ENCODE peak calls at places on chromosomes 13 and 19, in ten cellular contexts. One of them, this sample, is unnamed.
A peak's percentile ranks its signal among the peaks of the same experiment; 100 is the strongest.

GRCh38 chr13:49777746-49778614 is 14.5 kb downstream of the KPNA3 start:
- DNase-seq in adrenal gland: no peak
- DNase-seq in GM23338: no peak
- DNase-seq in neural progenitor cell: no peak
- DNase-seq in Peyer's patch: no peak
- DNase-seq in aorta: no peak
- DNase-seq in CD8-positive, alpha-beta memory T cell: no peak
- DNase-seq in CD8-positive, alpha-beta T cell: no peak
- DNase-seq in left ventricle myocardium inferior: no peak
- DNase-seq in DND-41: no peak
- DNase-seq in this sample: no peak

GRCh38 chr13:101401196-101401595 is 15.1 kb downstream of the NALCN start:
- DNase-seq in adrenal gland: no peak
- DNase-seq in GM23338: no peak
- DNase-seq in neural progenitor cell: no peak
- DNase-seq in Peyer's patch: no peak
- DNase-seq in aorta: no peak
- DNase-seq in CD8-positive, alpha-beta memory T cell: no peak
- DNase-seq in CD8-positive, alpha-beta T cell: no peak
- DNase-seq in left ventricle myocardium inferior: no peak
- DNase-seq in DND-41: no peak
- DNase-seq in this sample: no peak

GRCh38 chr13:106496072-106496997 is 39.1 kb downstream of the EFNB2 start:
- DNase-seq in adrenal gland: no peak
- DNase-seq in GM23338: no peak
- DNase-seq in neural progenitor cell: no peak
- DNase-seq in Peyer's patch: no peak
- DNase-seq in aorta: no peak
- DNase-seq in CD8-positive, alpha-beta memory T cell: no peak
- DNase-seq in CD8-positive, alpha-beta T cell: no peak
- DNase-seq in left ventricle myocardium inferior: no peak
- DNase-seq in DND-41: no peak
- DNase-seq in this sample: no peak

GRCh38 chr13:99124695-99125334 is 75.8 kb upstream of the UBAC2 start:
- DNase-seq in adrenal gland: no peak
- DNase-seq in GM23338: no peak
- DNase-seq in neural progenitor cell: no peak
- DNase-seq in Peyer's patch: no peak
- DNase-seq in aorta: no peak
- DNase-seq in CD8-positive, alpha-beta memory T cell: no peak
- DNase-seq in CD8-positive, alpha-beta T cell: no peak
- DNase-seq in left ventricle myocardium inferior: no peak
- DNase-seq in DND-41: peak; percentile 43
- DNase-seq in this sample: peak; percentile 33

GRCh38 chr19:32405431-32406160 is at the start of gene DPY19L3:
- DNase-seq in adrenal gland: peak; percentile 96
- DNase-seq in GM23338: peak; percentile 95
- DNase-seq in neural progenitor cell: peak; percentile 97
- DNase-seq in Peyer's patch: peak; percentile 96
- DNase-seq in aorta: peak; percentile 97
- DNase-seq in CD8-positive, alpha-beta memory T cell: peak; percentile 85
- DNase-seq in CD8-positive, alpha-beta T cell: peak; percentile 92
- DNase-seq in left ventricle myocardium inferior: peak; percentile 95
- DNase-seq in DND-41: peak; percentile 94
- DNase-seq in this sample: peak; percentile 95

GRCh38 chr13:33183431-33184130 is 102.0 kb downstream of the STARD13 start:
- DNase-seq in adrenal gland: no peak
- DNase-seq in GM23338: no peak
- DNase-seq in neural progenitor cell: no peak
- DNase-seq in Peyer's patch: no peak
- DNase-seq in aorta: no peak
- DNase-seq in CD8-positive, alpha-beta memory T cell: no peak
- DNase-seq in CD8-positive, alpha-beta T cell: no peak
- DNase-seq in left ventricle myocardium inferior: no peak
- DNase-seq in DND-41: no peak
- DNase-seq in this sample: no peak

GRCh38 chr13:29140277-29140676 is 320.1 kb downstream of the MTUS2 start:
- DNase-seq in adrenal gland: no peak
- DNase-seq in GM23338: no peak
- DNase-seq in neural progenitor cell: no peak
- DNase-seq in Peyer's patch: no peak
- DNase-seq in aorta: peak; percentile 62
- DNase-seq in CD8-positive, alpha-beta memory T cell: no peak
- DNase-seq in CD8-positive, alpha-beta T cell: no peak
- DNase-seq in left ventricle myocardium inferior: peak; percentile 18
- DNase-seq in DND-41: no peak
- DNase-seq in this sample: no peak

GRCh38 chr19:16801599-16801998 is 27.6 kb upstream of the SIN3B start:
- DNase-seq in adrenal gland: no peak
- DNase-seq in GM23338: no peak
- DNase-seq in neural progenitor cell: no peak
- DNase-seq in Peyer's patch: no peak
- DNase-seq in aorta: no peak
- DNase-seq in CD8-positive, alpha-beta memory T cell: no peak
- DNase-seq in CD8-positive, alpha-beta T cell: no peak
- DNase-seq in left ventricle myocardium inferior: no peak
- DNase-seq in DND-41: no peak
- DNase-seq in this sample: peak; percentile 33

GRCh38 chr13:94433055-94433947 is 46.2 kb downstream of the DCT start:
- DNase-seq in adrenal gland: no peak
- DNase-seq in GM23338: peak; percentile 62
- DNase-seq in neural progenitor cell: peak; percentile 31
- DNase-seq in Peyer's patch: no peak
- DNase-seq in aorta: no peak
- DNase-seq in CD8-positive, alpha-beta memory T cell: no peak
- DNase-seq in CD8-positive, alpha-beta T cell: no peak
- DNase-seq in left ventricle myocardium inferior: no peak
- DNase-seq in DND-41: peak; percentile 7
- DNase-seq in this sample: no peak

GRCh38 chr13:42280537-42280936 is 8.6 kb downstream of the AKAP11 start:
- DNase-seq in adrenal gland: no peak
- DNase-seq in GM23338: no peak
- DNase-seq in neural progenitor cell: no peak
- DNase-seq in Peyer's patch: no peak
- DNase-seq in aorta: no peak
- DNase-seq in CD8-positive, alpha-beta memory T cell: no peak
- DNase-seq in CD8-positive, alpha-beta T cell: no peak
- DNase-seq in left ventricle myocardium inferior: no peak
- DNase-seq in DND-41: no peak
- DNase-seq in this sample: no peak
- H3K4me1 ChIP-seq in adrenal gland: no peaks in the 10 kb centered on the region
- H3K4me1 ChIP-seq in GM23338: peaks cover 37% of the 10 kb centered on the region
- H3K4me1 ChIP-seq in neural progenitor cell: peaks cover 38% of the 10 kb centered on the region
- H3K4me1 ChIP-seq in Peyer's patch: no peaks in the 10 kb centered on the region
- H3K4me1 ChIP-seq in aorta: no peaks in the 10 kb centered on the region
- H3K4me1 ChIP-seq in CD8-positive, alpha-beta memory T cell: peaks cover 39% of the 10 kb centered on the region
- H3K4me1 ChIP-seq in CD8-positive, alpha-beta T cell: peaks cover 33% of the 10 kb centered on the region
- H3K4me1 ChIP-seq in left ventricle myocardium inferior: peaks cover 31% of the 10 kb centered on the region
- H3K4me1 ChIP-seq in DND-41: peaks cover 9% of the 10 kb centered on the region
- H3K4me1 ChIP-seq in this sample: peaks cover 71% of the 10 kb centered on the region

DNA sequence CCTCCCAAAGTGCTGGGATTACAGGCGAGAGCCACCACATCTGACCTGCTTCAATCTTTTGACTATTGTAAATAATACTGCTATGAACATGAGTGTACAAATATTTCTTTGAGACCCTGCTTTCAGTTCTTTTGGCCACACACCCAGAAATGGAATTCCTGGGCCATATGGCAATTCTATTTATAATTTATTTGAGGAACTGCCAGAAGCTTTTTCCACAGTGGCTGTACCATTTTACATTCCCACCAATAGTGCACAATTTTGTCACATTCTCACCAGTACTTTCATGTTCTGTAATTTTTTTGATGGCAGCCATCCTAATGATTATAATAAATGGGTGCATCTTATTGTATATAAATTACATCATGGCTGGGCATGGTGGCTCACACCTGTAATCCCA is 13.7 kb upstream of the FCER2 start:
- DNase-seq in adrenal gland: no peak
- DNase-seq in GM23338: no peak
- DNase-seq in neural progenitor cell: no peak
- DNase-seq in Peyer's patch: no peak
- DNase-seq in aorta: no peak
- DNase-seq in CD8-positive, alpha-beta memory T cell: no peak
- DNase-seq in CD8-positive, alpha-beta T cell: no peak
- DNase-seq in left ventricle myocardium inferior: no peak
- DNase-seq in DND-41: no peak
- DNase-seq in this sample: no peak
- H3K4me1 ChIP-seq in adrenal gland: no peaks in the 10 kb centered on the region
- H3K4me1 ChIP-seq in GM23338: no peaks in the 10 kb centered on the region
- H3K4me1 ChIP-seq in neural progenitor cell: no peaks in the 10 kb centered on the region
- H3K4me1 ChIP-seq in Peyer's patch: no peaks in the 10 kb centered on the region
- H3K4me1 ChIP-seq in aorta: no peaks in the 10 kb centered on the region
- H3K4me1 ChIP-seq in CD8-positive, alpha-beta memory T cell: peaks cover 9% of the 10 kb centered on the region
- H3K4me1 ChIP-seq in CD8-positive, alpha-beta T cell: peaks cover 14% of the 10 kb centered on the region
- H3K4me1 ChIP-seq in left ventricle myocardium inferior: no peaks in the 10 kb centered on the region
- H3K4me1 ChIP-seq in DND-41: no peaks in the 10 kb centered on the region
- H3K4me1 ChIP-seq in this sample: peaks cover 13% of the 10 kb centered on the region

GRCh38 chr19:38001158-38001781 is 94.3 kb downstream of the SIPA1L3 start:
- DNase-seq in adrenal gland: no peak
- DNase-seq in GM23338: no peak
- DNase-seq in neural progenitor cell: no peak
- DNase-seq in Peyer's patch: no peak
- DNase-seq in aorta: no peak
- DNase-seq in CD8-positive, alpha-beta memory T cell: no peak
- DNase-seq in CD8-positive, alpha-beta T cell: no peak
- DNase-seq in left ventricle myocardium inferior: no peak
- DNase-seq in DND-41: peak; percentile 26
- DNase-seq in this sample: no peak
- H3K4me1 ChIP-seq in adrenal gland: peaks cover 15% of the 10 kb centered on the region
- H3K4me1 ChIP-seq in GM23338: peaks cover 31% of the 10 kb centered on the region
- H3K4me1 ChIP-seq in neural progenitor cell: peaks cover 28% of the 10 kb centered on the region
- H3K4me1 ChIP-seq in Peyer's patch: peaks cover 8% of the 10 kb centered on the region
- H3K4me1 ChIP-seq in aorta: peaks cover 2% of the 10 kb centered on the region
- H3K4me1 ChIP-seq in CD8-positive, alpha-beta memory T cell: peaks cover 13% of the 10 kb centered on the region
- H3K4me1 ChIP-seq in CD8-positive, alpha-beta T cell: peaks cover 9% of the 10 kb centered on the region
- H3K4me1 ChIP-seq in left ventricle myocardium inferior: peaks cover 55% of the 10 kb centered on the region
- H3K4me1 ChIP-seq in DND-41: peaks cover 24% of the 10 kb centered on the region
- H3K4me1 ChIP-seq in this sample: peaks cover 36% of the 10 kb centered on the region

GRCh38 chr19:46615966-46616365 is 8.9 kb downstream of the PTGIR start:
- DNase-seq in adrenal gland: no peak
- DNase-seq in GM23338: no peak
- DNase-seq in neural progenitor cell: no peak
- DNase-seq in Peyer's patch: peak; percentile 35
- DNase-seq in aorta: peak; percentile 6
- DNase-seq in CD8-positive, alpha-beta memory T cell: no peak
- DNase-seq in CD8-positive, alpha-beta T cell: no peak
- DNase-seq in left ventricle myocardium inferior: peak; percentile 1
- DNase-seq in DND-41: no peak
- DNase-seq in this sample: no peak
- H3K4me1 ChIP-seq in adrenal gland: no peaks in the 10 kb centered on the region
- H3K4me1 ChIP-seq in GM23338: no peaks in the 10 kb centered on the region
- H3K4me1 ChIP-seq in neural progenitor cell: peaks cover 5% of the 10 kb centered on the region
- H3K4me1 ChIP-seq in Peyer's patch: peaks cover 7% of the 10 kb centered on the region
- H3K4me1 ChIP-seq in aorta: no peaks in the 10 kb centered on the region
- H3K4me1 ChIP-seq in CD8-positive, alpha-beta memory T cell: peaks cover 79% of the 10 kb centered on the region
- H3K4me1 ChIP-seq in CD8-positive, alpha-beta T cell: peaks cover 79% of the 10 kb centered on the region
- H3K4me1 ChIP-seq in left ventricle myocardium inferior: peaks cover 49% of the 10 kb centered on the region
- H3K4me1 ChIP-seq in DND-41: peaks cover 50% of the 10 kb centered on the region
- H3K4me1 ChIP-seq in this sample: peaks cover 78% of the 10 kb centered on the region

GRCh38 chr13:35957996-35958395 is 173.2 kb downstream of the DCLK1 start:
- DNase-seq in adrenal gland: no peak
- DNase-seq in GM23338: no peak
- DNase-seq in neural progenitor cell: no peak
- DNase-seq in Peyer's patch: no peak
- DNase-seq in aorta: no peak
- DNase-seq in CD8-positive, alpha-beta memory T cell: no peak
- DNase-seq in CD8-positive, alpha-beta T cell: no peak
- DNase-seq in left ventricle myocardium inferior: no peak
- DNase-seq in DND-41: no peak
- DNase-seq in this sample: no peak

GRCh38 chr13:35956074-35956473 is 175.1 kb downstream of the DCLK1 start:
- DNase-seq in adrenal gland: no peak
- DNase-seq in GM23338: no peak
- DNase-seq in neural progenitor cell: no peak
- DNase-seq in Peyer's patch: no peak
- DNase-seq in aorta: no peak
- DNase-seq in CD8-positive, alpha-beta memory T cell: no peak
- DNase-seq in CD8-positive, alpha-beta T cell: no peak
- DNase-seq in left ventricle myocardium inferior: no peak
- DNase-seq in DND-41: no peak
- DNase-seq in this sample: no peak

GRCh38 chr13:35954207-35954560 is 177.0 kb downstream of the DCLK1 start:
- DNase-seq in adrenal gland: no peak
- DNase-seq in GM23338: no peak
- DNase-seq in neural progenitor cell: no peak
- DNase-seq in Peyer's patch: no peak
- DNase-seq in aorta: no peak
- DNase-seq in CD8-positive, alpha-beta memory T cell: no peak
- DNase-seq in CD8-positive, alpha-beta T cell: no peak
- DNase-seq in left ventricle myocardium inferior: no peak
- DNase-seq in DND-41: no peak
- DNase-seq in this sample: no peak

GRCh38 chr13:35953537-35954206 is 177.5 kb downstream of the DCLK1 start:
- DNase-seq in adrenal gland: peak; percentile 51
- DNase-seq in GM23338: peak; percentile 92
- DNase-seq in neural progenitor cell: peak; percentile 86
- DNase-seq in Peyer's patch: no peak
- DNase-seq in aorta: peak; percentile 71
- DNase-seq in CD8-positive, alpha-beta memory T cell: no peak
- DNase-seq in CD8-positive, alpha-beta T cell: no peak
- DNase-seq in left ventricle myocardium inferior: peak; percentile 73
- DNase-seq in DND-41: no peak
- DNase-seq in this sample: peak; percentile 28

DNA sequence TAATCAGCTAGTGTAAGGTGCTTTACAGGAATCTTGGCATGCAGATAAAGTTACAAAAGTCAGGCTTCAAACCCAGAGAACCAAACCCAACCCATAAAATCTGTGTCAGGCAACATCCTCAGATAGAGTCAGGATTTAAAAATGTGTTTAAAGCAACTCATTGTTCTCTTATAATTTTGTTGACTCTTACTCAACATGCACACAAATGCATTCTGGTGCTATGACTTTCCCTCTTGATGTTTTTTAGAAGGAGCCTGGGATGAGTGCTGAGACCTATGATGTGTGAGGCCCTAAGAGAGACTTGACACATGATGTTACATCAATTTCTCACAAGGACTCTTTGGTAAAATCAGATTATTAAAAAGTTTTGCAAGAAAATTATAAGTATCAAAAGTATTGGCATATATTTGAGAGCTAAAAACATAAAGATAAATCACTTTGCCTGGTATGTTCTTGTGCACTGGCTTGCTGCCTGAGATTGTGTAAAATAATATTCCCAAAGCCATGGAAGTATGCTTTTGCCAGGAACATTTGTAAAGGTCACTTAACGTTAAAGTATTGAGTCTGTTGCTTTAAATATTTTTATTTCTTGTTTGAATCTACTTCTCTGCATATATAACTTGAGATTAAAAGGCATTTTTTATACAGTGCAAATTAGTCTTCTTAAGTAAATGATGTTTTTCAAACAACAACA is 173.9 kb downstream of the DCLK1 start:
- DNase-seq in adrenal gland: no peak
- DNase-seq in GM23338: no peak
- DNase-seq in neural progenitor cell: no peak
- DNase-seq in Peyer's patch: no peak
- DNase-seq in aorta: no peak
- DNase-seq in CD8-positive, alpha-beta memory T cell: no peak
- DNase-seq in CD8-positive, alpha-beta T cell: no peak
- DNase-seq in left ventricle myocardium inferior: no peak
- DNase-seq in DND-41: no peak
- DNase-seq in this sample: no peak
- H3K4me1 ChIP-seq in adrenal gland: no peaks in the 10 kb centered on the region
- H3K4me1 ChIP-seq in GM23338: peaks cover 3% of the 10 kb centered on the region
- H3K4me1 ChIP-seq in neural progenitor cell: peaks cover 5% of the 10 kb centered on the region
- H3K4me1 ChIP-seq in Peyer's patch: no peaks in the 10 kb centered on the region
- H3K4me1 ChIP-seq in aorta: no peaks in the 10 kb centered on the region
- H3K4me1 ChIP-seq in CD8-positive, alpha-beta memory T cell: no peaks in the 10 kb centered on the region
- H3K4me1 ChIP-seq in CD8-positive, alpha-beta T cell: no peaks in the 10 kb centered on the region
- H3K4me1 ChIP-seq in left ventricle myocardium inferior: peaks cover 39% of the 10 kb centered on the region
- H3K4me1 ChIP-seq in DND-41: no peaks in the 10 kb centered on the region
- H3K4me1 ChIP-seq in this sample: peaks cover 5% of the 10 kb centered on the region